ENCODE peak calls at places on chromosomes 4 and X, in eight cellular contexts. One of them, this sample, is unnamed. For H3K36me3, the result is how much of the 10 kb centered on the place peaks cover.

GRCh38 chrX:141278306-141278705 is 36.0 kb upstream of the SPANXC start:
- DNase-seq in brain microvascular endothelial cell: no peak
- DNase-seq in uterus: no peak
- DNase-seq in mucosa of descending colon: no peak
- DNase-seq in tibial artery: no peak
- DNase-seq in cardiac muscle cell: peak
- DNase-seq in IMR-90: peak
- DNase-seq in heart left ventricle: no peak
- DNase-seq in this sample: peak

GRCh38 chr4:183906736-183907651 is 1.9 kb downstream of the STOX2 start:
- DNase-seq in cardiac muscle cell: peak
- DNase-seq in IMR-90: no peak
- DNase-seq in tibial artery: no peak
- DNase-seq in mucosa of descending colon: peak
- DNase-seq in heart left ventricle: peak
- DNase-seq in uterus: no peak
- DNase-seq in brain microvascular endothelial cell: no peak
- DNase-seq in this sample: peak

GRCh38 chr4:57424231-57424897 is 314.2 kb upstream of the IGFBP7 start:
- DNase-seq in mucosa of descending colon: no peak
- DNase-seq in heart left ventricle: no peak
- DNase-seq in cardiac muscle cell: peak
- DNase-seq in IMR-90: peak
- DNase-seq in tibial artery: peak
- DNase-seq in brain microvascular endothelial cell: peak
- DNase-seq in uterus: no peak
- DNase-seq in this sample: no peak

GRCh38 chrX:68929332-68930150 is 100.7 kb downstream of the EFNB1 start:
- DNase-seq in tibial artery: no peak
- DNase-seq in uterus: peak
- DNase-seq in IMR-90: peak
- DNase-seq in heart left ventricle: peak
- DNase-seq in cardiac muscle cell: peak
- DNase-seq in mucosa of descending colon: no peak
- DNase-seq in brain microvascular endothelial cell: peak
- DNase-seq in this sample: no peak

GRCh38 chrX:13048265-13048664 is 3.8 kb upstream of the FAM9C start:
- DNase-seq in IMR-90: peak
- DNase-seq in uterus: no peak
- DNase-seq in heart left ventricle: no peak
- DNase-seq in cardiac muscle cell: no peak
- DNase-seq in mucosa of descending colon: no peak
- DNase-seq in tibial artery: no peak
- DNase-seq in brain microvascular endothelial cell: peak
- DNase-seq in this sample: no peak

GRCh38 chr4:139523076-139523475 is 32.9 kb downstream of the SETD7 start:
- DNase-seq in uterus: no peak
- DNase-seq in brain microvascular endothelial cell: no peak
- DNase-seq in IMR-90: peak
- DNase-seq in heart left ventricle: no peak
- DNase-seq in cardiac muscle cell: peak
- DNase-seq in tibial artery: no peak
- DNase-seq in mucosa of descending colon: peak
- DNase-seq in this sample: no peak

GRCh38 chr4:88938138-88938537 is 118.8 kb downstream of the FAM13A start:
- DNase-seq in mucosa of descending colon: no peak
- DNase-seq in uterus: no peak
- DNase-seq in heart left ventricle: no peak
- DNase-seq in IMR-90: peak
- DNase-seq in cardiac muscle cell: peak
- DNase-seq in tibial artery: no peak
- DNase-seq in brain microvascular endothelial cell: peak
- DNase-seq in this sample: no peak

GRCh38 chrX:28324306-28324705 is 262.9 kb upstream of the IL1RAPL1 start:
- DNase-seq in mucosa of descending colon: no peak
- DNase-seq in tibial artery: no peak
- DNase-seq in cardiac muscle cell: no peak
- DNase-seq in heart left ventricle: no peak
- DNase-seq in IMR-90: no peak
- DNase-seq in brain microvascular endothelial cell: no peak
- DNase-seq in uterus: no peak
- DNase-seq in this sample: no peak

GRCh38 chr4:52889778-52890400 is 27.8 kb downstream of the RASL11B start:
- DNase-seq in mucosa of descending colon: no peak
- DNase-seq in cardiac muscle cell: no peak
- DNase-seq in brain microvascular endothelial cell: no peak
- DNase-seq in uterus: no peak
- DNase-seq in tibial artery: no peak
- DNase-seq in heart left ventricle: no peak
- DNase-seq in IMR-90: no peak
- DNase-seq in this sample: no peak

GRCh38 chrX:51144828-51145442 is 187.7 kb upstream of the NUDT10 start:
- DNase-seq in IMR-90: peak
- DNase-seq in brain microvascular endothelial cell: peak
- DNase-seq in cardiac muscle cell: peak
- DNase-seq in mucosa of descending colon: peak
- DNase-seq in uterus: no peak
- DNase-seq in heart left ventricle: no peak
- DNase-seq in tibial artery: no peak
- DNase-seq in this sample: peak

GRCh38 chrX:69163936-69164741 is 1.1 kb downstream of the PJA1 start:
- DNase-seq in cardiac muscle cell: peak
- DNase-seq in IMR-90: no peak
- DNase-seq in heart left ventricle: no peak
- DNase-seq in mucosa of descending colon: peak
- DNase-seq in uterus: no peak
- DNase-seq in brain microvascular endothelial cell: peak
- DNase-seq in tibial artery: no peak
- DNase-seq in this sample: peak

GRCh38 chr4:130600706-130601105 is 1504.8 kb downstream of the C4orf33 start:
- DNase-seq in IMR-90: no peak
- DNase-seq in brain microvascular endothelial cell: no peak
- DNase-seq in mucosa of descending colon: no peak
- DNase-seq in uterus: no peak
- DNase-seq in tibial artery: no peak
- DNase-seq in heart left ventricle: no peak
- DNase-seq in cardiac muscle cell: no peak
- DNase-seq in this sample: no peak

GRCh38 chrX:40973619-40974018 is 111.6 kb upstream of the USP9X start:
- DNase-seq in tibial artery: no peak
- DNase-seq in heart left ventricle: no peak
- DNase-seq in brain microvascular endothelial cell: no peak
- DNase-seq in uterus: no peak
- DNase-seq in mucosa of descending colon: no peak
- DNase-seq in IMR-90: no peak
- DNase-seq in cardiac muscle cell: no peak
- DNase-seq in this sample: no peak

GRCh38 chrX:135688137-135688536 is 25.3 kb upstream of the CT45A1 start:
- DNase-seq in brain microvascular endothelial cell: no peak
- DNase-seq in heart left ventricle: no peak
- DNase-seq in IMR-90: no peak
- DNase-seq in mucosa of descending colon: peak
- DNase-seq in uterus: no peak
- DNase-seq in tibial artery: no peak
- DNase-seq in cardiac muscle cell: no peak
- DNase-seq in this sample: peak

GRCh38 chrX:81120270-81120935 is 81.3 kb downstream of the HMGN5 start:
- DNase-seq in uterus: no peak
- DNase-seq in tibial artery: no peak
- DNase-seq in mucosa of descending colon: peak
- DNase-seq in IMR-90: no peak
- DNase-seq in cardiac muscle cell: no peak
- DNase-seq in brain microvascular endothelial cell: no peak
- DNase-seq in heart left ventricle: no peak
- DNase-seq in this sample: peak

GRCh38 chr4:53695540-53696463 is 104.5 kb upstream of the LNX1 start:
- DNase-seq in uterus: no peak
- DNase-seq in IMR-90: no peak
- DNase-seq in brain microvascular endothelial cell: no peak
- DNase-seq in cardiac muscle cell: no peak
- DNase-seq in heart left ventricle: no peak
- DNase-seq in tibial artery: no peak
- DNase-seq in mucosa of descending colon: no peak
- DNase-seq in this sample: no peak

GRCh38 chr4:5710962-5711478 is at the start of gene EVC:
- DNase-seq in cardiac muscle cell: peak
- DNase-seq in tibial artery: peak
- DNase-seq in heart left ventricle: peak
- DNase-seq in mucosa of descending colon: peak
- DNase-seq in uterus: peak
- DNase-seq in brain microvascular endothelial cell: peak
- DNase-seq in IMR-90: peak
- DNase-seq in this sample: peak

GRCh38 chr4:116092961-116093360 is 979.5 kb upstream of the NDST4 start:
- DNase-seq in uterus: no peak
- DNase-seq in IMR-90: no peak
- DNase-seq in tibial artery: no peak
- DNase-seq in cardiac muscle cell: no peak
- DNase-seq in mucosa of descending colon: no peak
- DNase-seq in brain microvascular endothelial cell: no peak
- DNase-seq in heart left ventricle: no peak
- DNase-seq in this sample: no peak

DNA sequence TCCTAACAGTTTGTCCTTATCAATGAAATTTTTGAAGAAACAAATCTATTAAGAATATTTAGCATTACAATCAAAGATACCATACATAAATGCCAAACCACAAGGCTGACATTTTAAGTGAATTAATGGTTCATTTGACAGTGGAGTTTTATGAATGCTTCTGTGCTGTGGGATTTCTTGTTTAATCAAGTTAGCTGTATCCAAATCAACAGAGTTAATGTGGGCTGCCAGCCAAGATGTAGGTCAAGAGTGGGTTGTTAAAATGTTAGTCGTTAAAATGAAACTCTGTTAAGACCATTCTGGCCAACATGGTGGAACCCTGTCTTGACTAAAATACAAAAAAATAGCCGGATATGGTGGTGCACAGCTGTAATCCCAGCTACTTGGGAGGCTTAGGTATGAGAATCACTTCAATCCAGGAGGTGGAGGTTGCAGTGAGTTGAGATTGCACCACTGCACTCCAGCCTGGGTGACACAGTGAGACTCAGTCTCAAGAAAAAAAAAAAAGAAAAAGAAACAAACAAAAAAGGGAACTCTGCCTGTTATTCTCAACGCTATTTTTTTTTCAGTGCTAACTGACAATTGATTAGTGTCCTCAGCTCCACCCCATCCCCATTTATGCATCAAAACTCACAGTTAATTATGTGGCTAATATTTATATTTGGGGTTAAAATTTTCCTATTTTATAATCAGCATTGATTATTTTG is 20.3 kb downstream of the GPAT3 start:
- DNase-seq in brain microvascular endothelial cell: no peak
- DNase-seq in tibial artery: no peak
- DNase-seq in IMR-90: no peak
- DNase-seq in heart left ventricle: no peak
- DNase-seq in mucosa of descending colon: no peak
- DNase-seq in uterus: no peak
- DNase-seq in cardiac muscle cell: no peak
- DNase-seq in this sample: no peak
- TF ChIP-seq CTCF in brain microvascular endothelial cell: no peak
- TF ChIP-seq CTCF in tibial artery: no peak
- TF ChIP-seq CTCF in IMR-90: no peak
- TF ChIP-seq CTCF in heart left ventricle: no peak
- TF ChIP-seq CTCF in mucosa of descending colon: no peak
- TF ChIP-seq CTCF in uterus: no peak
- TF ChIP-seq CTCF in cardiac muscle cell: no peak
- TF ChIP-seq CTCF in this sample: no peak

GRCh38 chr4:147633643-147634042 is 16.4 kb downstream of the TMEM184C start:
- DNase-seq in tibial artery: no peak
- DNase-seq in mucosa of descending colon: no peak
- DNase-seq in brain microvascular endothelial cell: no peak
- DNase-seq in cardiac muscle cell: no peak
- DNase-seq in heart left ventricle: no peak
- DNase-seq in IMR-90: no peak
- DNase-seq in uterus: no peak
- DNase-seq in this sample: no peak
- H3K36me3 ChIP-seq in tibial artery: half or more
- H3K36me3 ChIP-seq in mucosa of descending colon: under half
- H3K36me3 ChIP-seq in brain microvascular endothelial cell: under half
- H3K36me3 ChIP-seq in cardiac muscle cell: half or more
- H3K36me3 ChIP-seq in heart left ventricle: under half
- H3K36me3 ChIP-seq in IMR-90: under half
- H3K36me3 ChIP-seq in uterus: under half
- H3K36me3 ChIP-seq in this sample: half or more

GRCh38 chr4:49036528-49036927 is 50.5 kb downstream of the CWH43 start:
- DNase-seq in brain microvascular endothelial cell: no peak
- DNase-seq in IMR-90: no peak
- DNase-seq in cardiac muscle cell: no peak
- DNase-seq in tibial artery: no peak
- DNase-seq in mucosa of descending colon: no peak
- DNase-seq in heart left ventricle: no peak
- DNase-seq in uterus: no peak
- DNase-seq in this sample: no peak

DNA sequence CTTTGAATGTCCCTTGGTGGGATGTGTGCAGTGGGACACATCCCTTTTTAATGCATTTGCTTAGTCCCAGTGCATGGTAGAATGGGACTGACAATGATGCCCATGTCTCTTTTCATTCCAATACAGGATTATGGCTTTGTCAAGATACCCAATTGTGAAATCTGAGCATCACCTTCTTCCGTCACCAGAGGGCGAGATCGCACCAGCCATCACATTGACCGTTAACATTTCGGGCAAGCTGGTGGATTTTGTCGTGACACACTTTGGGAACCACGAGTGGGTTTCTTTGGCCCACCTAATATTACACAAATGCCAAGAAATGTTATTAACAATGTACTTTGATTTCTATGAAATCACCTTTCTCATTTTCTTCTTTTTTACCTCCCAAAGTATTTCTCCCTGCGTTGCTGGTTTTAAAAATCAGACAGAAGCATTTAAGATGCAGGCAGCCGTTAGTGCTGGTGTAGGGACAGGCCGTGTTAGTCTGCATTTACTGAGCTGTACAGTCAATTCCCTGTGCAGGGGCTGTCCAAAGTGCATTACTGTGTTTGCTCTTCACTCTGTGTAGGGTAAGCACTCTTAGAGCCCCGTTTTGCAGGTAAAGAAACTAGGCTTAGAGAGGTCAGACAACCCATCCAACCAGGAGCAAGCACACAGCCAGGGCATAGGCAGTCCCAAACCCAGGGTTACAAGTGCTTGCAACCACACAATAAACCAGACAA is 46.5 kb downstream of the CWH43 start:
- DNase-seq in IMR-90: peak
- DNase-seq in mucosa of descending colon: peak
- DNase-seq in cardiac muscle cell: peak
- DNase-seq in brain microvascular endothelial cell: peak
- DNase-seq in uterus: no peak
- DNase-seq in heart left ventricle: no peak
- DNase-seq in tibial artery: no peak
- DNase-seq in this sample: peak
- TF ChIP-seq CTCF in IMR-90: peak
- TF ChIP-seq CTCF in mucosa of descending colon: no peak
- TF ChIP-seq CTCF in cardiac muscle cell: peak
- TF ChIP-seq CTCF in brain microvascular endothelial cell: peak
- TF ChIP-seq CTCF in uterus: no peak
- TF ChIP-seq CTCF in heart left ventricle: peak
- TF ChIP-seq CTCF in tibial artery: no peak
- TF ChIP-seq CTCF in this sample: peak

DNA sequence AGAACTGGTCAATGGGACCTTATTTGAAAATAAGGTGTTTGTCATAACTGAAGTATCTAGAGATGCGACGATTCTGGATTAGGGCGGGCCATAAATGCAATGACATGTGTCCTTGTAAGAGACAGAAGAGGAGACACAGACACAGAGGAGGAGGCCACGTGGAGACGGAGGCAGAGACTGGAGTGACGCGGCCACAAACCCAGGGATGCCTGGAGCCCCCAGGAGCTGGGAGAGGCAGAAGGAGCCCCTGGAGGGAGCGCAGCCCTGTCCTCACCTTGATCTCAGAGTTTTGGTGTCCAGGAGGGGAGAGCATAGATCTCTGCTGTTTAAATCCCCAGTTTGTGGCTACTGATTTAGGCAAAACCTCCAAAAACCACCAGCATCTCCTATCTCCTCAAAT is 5.0 kb downstream of the GTPBP6 start:
- DNase-seq in IMR-90: no peak
- DNase-seq in brain microvascular endothelial cell: no peak
- DNase-seq in heart left ventricle: peak
- DNase-seq in mucosa of descending colon: no peak
- DNase-seq in tibial artery: no peak
- DNase-seq in cardiac muscle cell: no peak
- DNase-seq in uterus: no peak
- DNase-seq in this sample: no peak
- H3K36me3 ChIP-seq in IMR-90: under half
- H3K36me3 ChIP-seq in brain microvascular endothelial cell: under half
- H3K36me3 ChIP-seq in heart left ventricle: under half
- H3K36me3 ChIP-seq in mucosa of descending colon: under half
- H3K36me3 ChIP-seq in tibial artery: half or more
- H3K36me3 ChIP-seq in cardiac muscle cell: under half
- H3K36me3 ChIP-seq in uterus: under half
- H3K36me3 ChIP-seq in this sample: half or more

This sample was measured in WERI-Rb-1.